ENCODE peak calls at places on chromosomes 12 and 14, in six cellular contexts. C is iris pigment epithelial cell; F is OCI-M1; W is naive thymus-derived CD4-positive, alpha-beta T cell; G is COR-L47; Q is Peyer's patch. N is an unnamed sample.

GRCh38 chr14:49961270-49962222 is 68.7 kb downstream of the ARF6 start:
- DNase-seq in G (no peak), F (no peak), Q (no peak), W (no peak), C (no peak), N (no peak)

GRCh38 chr12:65518771-65519170 is 240.3 kb downstream of the MSRB3 start:
- DNase-seq in C (no peak), W (no peak), G (no peak), F (no peak), Q (no peak), N (no peak)

GRCh38 chr14:21494902-21495762 is 16.0 kb downstream of the METTL3 start:
- DNase-seq in F (peak), C (peak), G (no peak), W (no peak), Q (no peak), N (no peak)

GRCh38 chr12:19850341-19851065 is 411.2 kb downstream of the AEBP2 start:
- DNase-seq in W (no peak), F (no peak), Q (no peak), C (peak), G (no peak), N (no peak)

GRCh38 chr12:31586703-31587102 is 4.2 kb downstream of the DENND5B start:
- DNase-seq in Q (no peak), F (no peak), G (no peak), C (no peak), W (no peak), N (no peak)

GRCh38 chr12:125340791-125341190 is 275.6 kb downstream of the AACS start:
- DNase-seq in Q (no peak), G (no peak), C (peak), F (peak), W (no peak), N (no peak)

GRCh38 chr12:26135010-26135420 is 10.2 kb upstream of the BHLHE41 start:
- DNase-seq in G (peak), W (no peak), C (peak), F (no peak), Q (no peak), N (no peak)

GRCh38 chr14:83816755-83817154 is 1713.2 kb upstream of the FLRT2 start:
- DNase-seq in Q (no peak), W (no peak), F (no peak), C (peak), G (no peak), N (no peak)

GRCh38 chr12:52268212-52268611 is 6.2 kb upstream of the KRT86 start:
- DNase-seq in Q (no peak), W (no peak), F (no peak), G (no peak), C (no peak), N (no peak)

GRCh38 chr12:92206596-92206995 is 61.0 kb upstream of the BTG1 start:
- DNase-seq in Q (no peak), C (no peak), W (no peak), F (no peak), G (no peak), N (no peak)

GRCh38 chr14:103696027-103696402 is 19.2 kb downstream of the XRCC3 start:
- DNase-seq in C (no peak), F (no peak), Q (no peak), W (no peak), G (no peak), N (no peak)

GRCh38 chr14:99717682-99718013 is 33.5 kb downstream of the CYP46A1 start:
- DNase-seq in Q (no peak), F (no peak), C (no peak), G (no peak), W (no peak), N (no peak)

GRCh38 chr14:57692671-57693070 is 173.2 kb downstream of the SLC35F4 start:
- DNase-seq in F (peak), C (peak), G (peak), W (no peak), Q (no peak), N (no peak)

GRCh38 chr12:77047341-77048202 is 17.8 kb downstream of the E2F7 start:
- DNase-seq in G (no peak), C (peak), F (no peak), W (no peak), Q (no peak), N (no peak)

GRCh38 chr14:99348816-99349609 is 77.0 kb upstream of the BCL11B start:
- DNase-seq in C (no peak), F (no peak), Q (no peak), G (no peak), W (no peak), N (no peak)

GRCh38 chr14:103298620-103299019 is 35.4 kb upstream of the EIF5 start:
- DNase-seq in Q (no peak), C (no peak), W (no peak), F (peak), G (no peak), N (no peak)

GRCh38 chr14:22887990-22888378 is 5.0 kb downstream of the REM2 start:
- DNase-seq in F (no peak), G (no peak), Q (peak), W (peak), C (no peak), N (peak)

GRCh38 chr12:84974177-84974815 is 61.7 kb upstream of the SLC6A15 start:
- DNase-seq in W (no peak), F (no peak), Q (no peak), G (no peak), C (no peak), N (no peak)

GRCh38 chr12:104651812-104652211 is 195.1 kb downstream of the CHST11 start:
- DNase-seq in W (no peak), Q (no peak), F (no peak), G (peak), C (no peak), N (no peak)

GRCh38 chr14:38225946-38226345 is 18.2 kb downstream of the SSTR1 start:
- DNase-seq in C (no peak), W (no peak), G (no peak), F (no peak), Q (no peak), N (no peak)

GRCh38 chr14:104714681-104715080 is 9.3 kb upstream of the ADSS1 start:
- DNase-seq in G (no peak), C (no peak), W (no peak), F (no peak), Q (no peak), N (no peak)

GRCh38 chr12:76830456-76830855 is 48.4 kb downstream of the CSRP2 start:
- DNase-seq in F (no peak), Q (no peak), C (no peak), G (no peak), W (no peak), N (no peak)

GRCh38 chr12:10719482-10719881 is 3.6 kb downstream of the YBX3 start:
- DNase-seq in W (no peak), Q (no peak), F (no peak), C (no peak), G (no peak), N (no peak)

GRCh38 chr14:23321572-23322547 is 603 bp downstream of the PABPN1 start:
- DNase-seq in W (peak), C (peak), Q (peak), F (peak), G (no peak), N (peak)

GRCh38 chr12:53938276-53939140 is at the start of gene HOXC13:
- DNase-seq in Q (no peak), G (no peak), C (no peak), W (no peak), F (no peak), N (no peak)

GRCh38 chr14:103483600-103483999 is 39.0 kb downstream of the CKB start:
- DNase-seq in W (no peak), F (no peak), G (no peak), C (peak), Q (no peak), N (no peak)

GRCh38 chr12:125971981-125972380 is 906.7 kb downstream of the AACS start:
- DNase-seq in G (no peak), Q (no peak), C (no peak), F (no peak), W (no peak), N (no peak)

GRCh38 chr12:102479099-102479887 is 1.1 kb downstream of the IGF1 start:
- DNase-seq in F (peak), C (no peak), W (no peak), G (no peak), Q (peak), N (no peak)

GRCh38 chr14:36048667-36049066 is 127.9 kb downstream of the PTCSC3 start:
- DNase-seq in Q (no peak), G (no peak), F (no peak), W (no peak), C (no peak), N (no peak)

GRCh38 chr14:85296466-85297210 is 233.3 kb upstream of the FLRT2 start:
- DNase-seq in G (no peak), F (peak), W (no peak), Q (no peak), C (peak), N (no peak)

GRCh38 chr14:93042968-93043940 is 72.5 kb downstream of the ITPK1 start:
- DNase-seq in C (peak), W (no peak), G (no peak), F (peak), Q (no peak), N (no peak)

GRCh38 chr14:93207468-93208308 is 632 bp downstream of the UBR7 start:
- DNase-seq in Q (peak), C (peak), G (peak), F (peak), W (no peak), N (no peak)

GRCh38 chr14:45434221-45434620 is 181.2 kb upstream of the MIS18BP1 start:
- DNase-seq in F (no peak), Q (no peak), G (no peak), C (no peak), W (no peak), N (no peak)

GRCh38 chr14:36766974-36767373 is 105.3 kb downstream of the PAX9 start:
- DNase-seq in F (no peak), C (no peak), Q (no peak), G (no peak), W (no peak), N (no peak)